ENCODE peak calls at places on chromosomes 4 and X, in six cellular contexts. M, C, J, P, K and L are unnamed samples.

GRCh38 chrX:2423293-2423692 is 77.5 kb downstream of the DHRSX start:
- DNase-seq in J (no peak), M (no peak), K (no peak), C (no peak), P (no peak), L (no peak)

GRCh38 chr4:69523385-69524132 is 27.9 kb upstream of the UGT2B4 start:
- DNase-seq in K (no peak), C (no peak), M (no peak), J (no peak), P (no peak), L (no peak)

GRCh38 chrX:15854080-15854655 is 445 bp downstream of the AP1S2 start:
- DNase-seq in P (peak; percentile 38), J (peak; percentile 73), M (no peak), K (peak; percentile 84), C (peak; percentile 68), L (peak; percentile 54)

GRCh38 chr4:144374065-144374464 is 233.5 kb upstream of the GYPA start:
- DNase-seq in K (no peak), M (no peak), P (no peak), C (no peak), J (no peak), L (no peak)

GRCh38 chr4:67871867-67872266 is 11.9 kb downstream of the TMPRSS11D start:
- DNase-seq in C (no peak), P (no peak), K (no peak), J (no peak), M (no peak), L (peak; percentile 3)

GRCh38 chrX:21740329-21741274 is 17.3 kb downstream of the SMPX start:
- DNase-seq in K (no peak), C (no peak), P (no peak), J (no peak), M (no peak), L (no peak)

GRCh38 chr4:109739547-109739946 is 9.7 kb upstream of the PLA2G12A start:
- DNase-seq in P (no peak), C (no peak), K (no peak), M (no peak), J (no peak), L (no peak)

GRCh38 chrX:26387906-26388305 is 171.9 kb downstream of the MAGEB5 start:
- DNase-seq in C (no peak), K (no peak), P (no peak), M (no peak), J (no peak), L (no peak)

GRCh38 chr4:105198541-105198940 is 51.9 kb downstream of the TET2 start:
- DNase-seq in J (no peak), K (no peak), C (no peak), M (no peak), P (no peak), L (no peak)

GRCh38 chr4:64617813-64618212 is 208.6 kb upstream of the TECRL start:
- DNase-seq in J (no peak), C (no peak), P (no peak), K (no peak), M (no peak), L (peak; percentile 4)

GRCh38 chr4:54941994-54942552 is 183.3 kb downstream of the KDR start:
- DNase-seq in P (peak; percentile 48), K (peak; percentile 18), C (peak; percentile 33), J (no peak), M (no peak), L (no peak)

GRCh38 chr4:142264961-142265360 is 581.1 kb downstream of the INPP4B start:
- DNase-seq in C (no peak), K (no peak), P (no peak), M (no peak), J (no peak), L (no peak)

GRCh38 chr4:28557755-28558154 is 1697.1 kb downstream of the STIM2 start:
- DNase-seq in M (no peak), K (no peak), J (no peak), P (no peak), C (no peak), L (no peak)

GRCh38 chrX:31228909-31229308 is 157.1 kb upstream of the FTHL17 start:
- DNase-seq in J (no peak), C (no peak), P (no peak), M (no peak), K (no peak), L (no peak)

GRCh38 chrX:69107231-69107739 is 58.0 kb downstream of the PJA1 start:
- DNase-seq in K (peak; percentile 52), C (no peak), P (no peak), J (no peak), M (no peak), L (peak; percentile 26)

GRCh38 chrX:12767856-12768255 is 23.4 kb upstream of the PRPS2 start:
- DNase-seq in J (no peak), K (no peak), M (no peak), P (no peak), C (no peak), L (no peak)

GRCh38 chrX:68939868-68940267 is 111.0 kb downstream of the EFNB1 start:
- DNase-seq in J (peak; percentile 6), P (no peak), M (no peak), C (no peak), K (no peak), L (no peak)

GRCh38 chrX:30615229-30615628 is 37.7 kb upstream of the TASL start:
- DNase-seq in P (no peak), M (no peak), C (no peak), K (no peak), J (no peak), L (no peak)

GRCh38 chrX:40176979-40177430 is 79.2 kb upstream of the BCOR start:
- DNase-seq in K (peak; percentile 57), M (no peak), C (no peak), P (no peak), J (no peak), L (peak; percentile 49)

GRCh38 chr4:122045533-122045932 is 93.7 kb upstream of the TRPC3 start:
- DNase-seq in K (no peak), P (no peak), M (peak; percentile 9), J (peak; percentile 81), C (no peak), L (no peak)

GRCh38 chrX:56233682-56234081 is 1.5 kb downstream of the KLF8 start:
- DNase-seq in C (no peak), K (peak; percentile 28), P (no peak), J (peak; percentile 83), M (no peak), L (no peak)

GRCh38 chr4:37623940-37624339 is 62.2 kb downstream of the RELL1 start:
- DNase-seq in C (no peak), J (no peak), K (no peak), P (no peak), M (no peak), L (no peak)

GRCh38 chrX:68894513-68895338 is 65.9 kb downstream of the EFNB1 start:
- DNase-seq in J (peak; percentile 54), K (peak; percentile 79), C (peak; percentile 20), P (no peak), M (no peak), L (peak; percentile 17)

GRCh38 chrX:72021975-72022374 is 109.7 kb downstream of the RTL5 start:
- DNase-seq in P (no peak), C (no peak), J (no peak), M (no peak), K (no peak), L (no peak)

GRCh38 chr4:52126946-52127345 is 75.8 kb downstream of the SPATA18 start:
- DNase-seq in K (no peak), M (no peak), J (no peak), C (no peak), P (no peak), L (peak; percentile 87)

GRCh38 chrX:135384161-135384836 is 37.4 kb upstream of the SMIM10L2A start:
- DNase-seq in C (no peak), J (no peak), P (peak; percentile 15), K (no peak), M (no peak), L (no peak)

GRCh38 chr4:4613641-4614286 is 71.9 kb upstream of the STX18 start:
- DNase-seq in K (no peak), M (no peak), J (no peak), C (no peak), P (no peak), L (no peak)

GRCh38 chrX:5702890-5703289 is 525.8 kb downstream of the NLGN4X start:
- DNase-seq in K (no peak), J (no peak), C (no peak), P (no peak), M (no peak), L (no peak)

GRCh38 chrX:130746709-130747347 is 156.2 kb downstream of the ENOX2 start:
- DNase-seq in K (no peak), P (no peak), M (no peak), J (no peak), C (no peak), L (no peak)

GRCh38 chr4:56656346-56656643 is 24.8 kb downstream of the HOPX start:
- DNase-seq in J (peak; percentile 34), M (no peak), C (peak; percentile 53), P (peak; percentile 17), K (no peak), L (no peak)

GRCh38 chr4:4974727-4975126 is 44.5 kb downstream of the CYTL1 start:
- DNase-seq in J (no peak), C (no peak), K (no peak), P (no peak), M (no peak), L (no peak)

GRCh38 chr4:1973218-1973617 is 35.6 kb downstream of the NELFA start:
- DNase-seq in C (no peak), K (no peak), M (no peak), P (no peak), J (no peak), L (no peak)

GRCh38 chr4:181810658-181811057 is 432.5 kb upstream of the TENM3 start:
- DNase-seq in K (no peak), C (no peak), M (no peak), P (no peak), J (no peak), L (no peak)

GRCh38 chrX:111719426-111720210 is 38.6 kb downstream of the ALG13 start:
- DNase-seq in K (no peak), M (no peak), J (no peak), P (no peak), C (no peak), L (peak; percentile 0)

GRCh38 chr4:3302164-3302785 is 9.5 kb downstream of the RGS12 start:
- DNase-seq in K (no peak), P (peak; percentile 79), J (no peak), C (peak; percentile 82), M (no peak), L (no peak)

GRCh38 chr4:185504098-185505047 is 30.9 kb downstream of the PDLIM3 start:
- DNase-seq in C (no peak), P (no peak), J (peak; percentile 39), M (no peak), K (no peak), L (no peak)

GRCh38 chr4:122622400-122622799 is 1.5 kb upstream of the IL21 start:
- DNase-seq in K (no peak), C (no peak), M (no peak), P (no peak), J (no peak), L (no peak)

GRCh38 chrX:4708970-4709760 is 995.7 kb upstream of the PRKX start:
- DNase-seq in K (no peak), J (no peak), P (no peak), C (no peak), M (no peak), L (no peak)

GRCh38 chr4:1243451-1244080 is 5.4 kb downstream of the CTBP1 start:
- DNase-seq in C (peak; percentile 27), K (peak; percentile 29), M (no peak), J (peak; percentile 19), P (no peak), L (no peak)